ENCODE peak calls at places on chromosomes 2 and 18, in four cellular contexts. One of them, this sample, is unnamed.

GRCh38 chr2:95215018-95215612 is 7.8 kb downstream of the ZNF892 start:
- DNase-seq in fibroblast of the aortic adventitia: no peak
- DNase-seq in ACHN: no peak
- DNase-seq in B cell: no peak
- DNase-seq in this sample: no peak

GRCh38 chr2:144516981-144517824 is 2.7 kb downstream of the ZEB2 start:
- DNase-seq in fibroblast of the aortic adventitia: peak
- DNase-seq in B cell: no peak
- DNase-seq in ACHN: peak
- DNase-seq in this sample: peak

GRCh38 chr18:4107049-4107459 is 348.1 kb downstream of the DLGAP1 start:
- DNase-seq in fibroblast of the aortic adventitia: peak
- DNase-seq in ACHN: no peak
- DNase-seq in B cell: no peak
- DNase-seq in this sample: no peak

GRCh38 chr2:119431976-119432881 is 575 bp downstream of the TMEM37 start:
- DNase-seq in B cell: no peak
- DNase-seq in fibroblast of the aortic adventitia: peak
- DNase-seq in ACHN: peak
- DNase-seq in this sample: no peak

GRCh38 chr2:150566289-150566688 is 78.8 kb upstream of the RND3 start:
- DNase-seq in ACHN: no peak
- DNase-seq in B cell: no peak
- DNase-seq in fibroblast of the aortic adventitia: no peak
- DNase-seq in this sample: no peak

GRCh38 chr2:215528555-215528954 is 92.7 kb upstream of the FN1 start:
- DNase-seq in B cell: no peak
- DNase-seq in ACHN: no peak
- DNase-seq in fibroblast of the aortic adventitia: peak
- DNase-seq in this sample: no peak

GRCh38 chr2:3867451-3867850 is 164.1 kb downstream of the DCDC2C start:
- DNase-seq in fibroblast of the aortic adventitia: no peak
- DNase-seq in B cell: no peak
- DNase-seq in ACHN: no peak
- DNase-seq in this sample: peak

GRCh38 chr2:189751080-189751658 is 11.4 kb downstream of the OSGEPL1 start:
- DNase-seq in ACHN: peak
- DNase-seq in fibroblast of the aortic adventitia: peak
- DNase-seq in B cell: peak
- DNase-seq in this sample: no peak

GRCh38 chr2:54239427-54239826 is 16.6 kb downstream of the TSPYL6 start:
- DNase-seq in B cell: no peak
- DNase-seq in fibroblast of the aortic adventitia: peak
- DNase-seq in ACHN: no peak
- DNase-seq in this sample: no peak

GRCh38 chr2:113760400-113760799 is 4.0 kb upstream of the SLC35F5 start:
- DNase-seq in fibroblast of the aortic adventitia: peak
- DNase-seq in ACHN: no peak
- DNase-seq in B cell: no peak
- DNase-seq in this sample: no peak

GRCh38 chr2:26606847-26607190 is 34.3 kb downstream of the CIB4 start:
- DNase-seq in B cell: no peak
- DNase-seq in ACHN: no peak
- DNase-seq in fibroblast of the aortic adventitia: no peak
- DNase-seq in this sample: no peak

GRCh38 chr2:119323459-119323858 is 43.2 kb downstream of the C2orf76 start:
- DNase-seq in fibroblast of the aortic adventitia: no peak
- DNase-seq in ACHN: no peak
- DNase-seq in B cell: no peak
- DNase-seq in this sample: no peak

GRCh38 chr2:134866498-134867099 is 28.2 kb downstream of the ACMSD start:
- DNase-seq in fibroblast of the aortic adventitia: peak
- DNase-seq in B cell: no peak
- DNase-seq in ACHN: no peak
- DNase-seq in this sample: no peak

GRCh38 chr2:69798466-69798908 is 31.0 kb upstream of the GMCL1 start:
- DNase-seq in ACHN: peak
- DNase-seq in fibroblast of the aortic adventitia: peak
- DNase-seq in B cell: no peak
- DNase-seq in this sample: no peak

GRCh38 chr2:115162454-115163293 is 720.2 kb downstream of the DPP10 start:
- DNase-seq in ACHN: no peak
- DNase-seq in B cell: no peak
- DNase-seq in fibroblast of the aortic adventitia: no peak
- DNase-seq in this sample: no peak

GRCh38 chr2:160390544-160391258 is 102.9 kb downstream of the RBMS1 start:
- DNase-seq in ACHN: no peak
- DNase-seq in B cell: no peak
- DNase-seq in fibroblast of the aortic adventitia: peak
- DNase-seq in this sample: no peak

GRCh38 chr2:10022041-10022421 is 21.3 kb upstream of the KLF11 start:
- DNase-seq in fibroblast of the aortic adventitia: no peak
- DNase-seq in ACHN: no peak
- DNase-seq in B cell: no peak
- DNase-seq in this sample: no peak